ENCODE peak calls at places on chromosomes 7 and 10, in four cellular contexts. One of them, this sample, is unnamed.

GRCh38 chr7:143285806-143286521 is 1.2 kb downstream of the TMEM139 start:
- DNase-seq in NB4: no peak
- DNase-seq in HCT116: no peak
- DNase-seq in stomach: no peak
- DNase-seq in this sample: no peak

GRCh38 chr7:91800389-91800788 is 80.1 kb downstream of the MTERF1 start:
- DNase-seq in NB4: no peak
- DNase-seq in HCT116: no peak
- DNase-seq in stomach: no peak
- DNase-seq in this sample: no peak

GRCh38 chr7:122316467-122317394 is 12.2 kb upstream of the FEZF1 start:
- DNase-seq in NB4: no peak
- DNase-seq in HCT116: no peak
- DNase-seq in stomach: no peak
- DNase-seq in this sample: peak

GRCh38 chr10:101830322-101831168 is 12.3 kb upstream of the OGA start:
- DNase-seq in NB4: peak
- DNase-seq in HCT116: peak
- DNase-seq in stomach: peak
- DNase-seq in this sample: peak

GRCh38 chr7:36526720-36527548 is 137.3 kb downstream of the ANLN start:
- DNase-seq in NB4: peak
- DNase-seq in HCT116: peak
- DNase-seq in stomach: no peak
- DNase-seq in this sample: no peak

GRCh38 chr7:147771344-147771743 is 819.2 kb upstream of the C7orf33 start:
- DNase-seq in NB4: no peak
- DNase-seq in HCT116: no peak
- DNase-seq in stomach: no peak
- DNase-seq in this sample: no peak

GRCh38 chr10:27771231-27771630 is 25.6 kb upstream of the MKX start:
- DNase-seq in NB4: peak
- DNase-seq in HCT116: no peak
- DNase-seq in stomach: no peak
- DNase-seq in this sample: no peak

GRCh38 chr10:62230344-62231138 is 38.1 kb downstream of the RTKN2 start:
- DNase-seq in NB4: no peak
- DNase-seq in HCT116: no peak
- DNase-seq in stomach: no peak
- DNase-seq in this sample: no peak

GRCh38 chr10:14102056-14102455 is 228.7 kb downstream of the FRMD4A start:
- DNase-seq in NB4: no peak
- DNase-seq in HCT116: no peak
- DNase-seq in stomach: no peak
- DNase-seq in this sample: no peak

GRCh38 chr7:117010375-117011133 is 57.3 kb downstream of the ST7 start:
- DNase-seq in NB4: no peak
- DNase-seq in HCT116: no peak
- DNase-seq in stomach: no peak
- DNase-seq in this sample: no peak

GRCh38 chr7:157603005-157603404 is 266.2 kb downstream of the DNAJB6 start:
- DNase-seq in NB4: no peak
- DNase-seq in HCT116: no peak
- DNase-seq in stomach: no peak
- DNase-seq in this sample: no peak

GRCh38 chr10:86711957-86712708 is 43.8 kb downstream of the LDB3 start:
- DNase-seq in NB4: peak
- DNase-seq in HCT116: no peak
- DNase-seq in stomach: no peak
- DNase-seq in this sample: peak

GRCh38 chr7:103865442-103865841 is 124.0 kb downstream of the RELN start:
- DNase-seq in NB4: no peak
- DNase-seq in HCT116: no peak
- DNase-seq in stomach: no peak
- DNase-seq in this sample: no peak

DNA sequence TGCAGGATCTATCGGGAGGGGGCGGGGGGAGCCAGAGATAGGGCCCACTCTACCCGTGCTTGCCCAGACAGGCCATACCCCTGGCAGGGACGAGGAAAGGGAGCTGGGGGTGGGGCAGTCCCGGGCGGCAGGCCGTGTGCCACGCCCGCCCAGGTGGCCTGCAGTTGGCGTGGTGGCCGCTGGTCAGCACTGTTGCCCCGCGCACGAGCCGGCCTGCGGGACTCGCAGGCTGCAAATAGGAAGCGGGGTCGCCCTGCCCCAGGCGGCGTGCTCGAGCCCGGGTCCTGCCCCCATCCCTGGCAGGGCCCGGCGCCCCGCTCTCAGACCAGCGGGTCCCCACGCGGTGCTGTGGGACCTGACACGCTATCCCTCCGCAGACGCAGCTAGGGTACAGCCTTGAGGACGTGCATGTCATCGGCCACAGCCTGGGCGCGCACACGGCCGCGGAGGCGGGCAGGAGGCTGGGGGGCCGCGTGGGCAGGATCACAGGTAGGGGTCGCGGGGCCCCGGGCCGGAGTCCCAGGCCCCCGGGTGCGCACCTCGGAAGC is 6.7 kb downstream of the PNLIPRP2 start:
- DNase-seq in NB4: no peak
- DNase-seq in HCT116: peak
- DNase-seq in stomach: peak
- DNase-seq in this sample: no peak
- H3K4me3 ChIP-seq in NB4: no peak
- H3K4me3 ChIP-seq in HCT116: peak
- H3K4me3 ChIP-seq in stomach: peak
- H3K4me3 ChIP-seq in this sample: no peak

DNA sequence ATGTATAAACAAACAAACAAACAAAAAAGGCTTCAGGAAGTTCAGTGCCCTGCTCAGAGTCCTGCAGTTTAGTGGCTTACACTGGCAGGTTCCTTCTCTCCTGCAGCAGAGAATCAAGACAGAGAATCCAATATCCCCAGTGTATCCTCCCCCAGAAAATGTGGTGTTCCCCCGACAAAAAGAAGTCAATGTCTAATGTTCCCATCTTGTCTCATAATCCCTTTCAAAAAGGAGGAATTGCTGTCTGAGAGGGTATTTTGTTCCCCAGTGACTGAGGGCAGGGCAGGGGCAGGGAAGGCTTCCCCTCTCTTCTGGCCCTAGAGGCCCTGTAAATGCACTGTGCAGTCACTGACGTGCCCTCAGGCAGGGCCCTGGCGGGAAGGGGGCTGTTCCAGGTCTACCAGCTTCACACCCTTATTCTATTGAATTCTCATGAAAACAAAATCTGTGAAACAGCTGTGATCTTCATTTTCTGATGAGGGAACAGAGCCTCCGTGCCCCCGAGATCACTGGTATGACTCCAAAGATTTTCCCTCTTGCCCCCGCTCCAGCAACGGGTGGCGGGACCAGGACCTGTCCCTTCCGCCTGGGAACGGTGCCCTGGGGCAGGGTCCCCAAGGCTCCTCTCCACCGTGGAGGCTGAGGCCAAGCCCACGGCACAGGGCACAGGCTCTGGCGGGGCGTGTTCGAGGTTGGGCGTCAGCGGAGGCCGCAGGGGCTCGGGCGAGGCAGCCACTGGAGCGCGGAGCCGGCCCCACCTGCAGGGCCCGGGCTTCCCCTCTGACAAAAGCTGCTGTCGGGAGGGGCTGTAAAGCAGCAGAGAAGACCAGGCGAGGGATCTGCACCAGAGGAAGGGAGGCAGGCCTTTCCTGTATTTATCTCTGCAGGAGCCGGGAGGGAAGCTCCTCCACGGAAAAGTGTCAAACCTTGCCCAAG is 13.4 kb upstream of the WDFY4 start:
- DNase-seq in NB4: no peak
- DNase-seq in HCT116: no peak
- DNase-seq in stomach: no peak
- DNase-seq in this sample: no peak
- TF ChIP-seq POLR2A in NB4: no peak
- TF ChIP-seq POLR2A in HCT116: no peak
- TF ChIP-seq POLR2A in stomach: no peak
- TF ChIP-seq POLR2A in this sample: no peak

DNA sequence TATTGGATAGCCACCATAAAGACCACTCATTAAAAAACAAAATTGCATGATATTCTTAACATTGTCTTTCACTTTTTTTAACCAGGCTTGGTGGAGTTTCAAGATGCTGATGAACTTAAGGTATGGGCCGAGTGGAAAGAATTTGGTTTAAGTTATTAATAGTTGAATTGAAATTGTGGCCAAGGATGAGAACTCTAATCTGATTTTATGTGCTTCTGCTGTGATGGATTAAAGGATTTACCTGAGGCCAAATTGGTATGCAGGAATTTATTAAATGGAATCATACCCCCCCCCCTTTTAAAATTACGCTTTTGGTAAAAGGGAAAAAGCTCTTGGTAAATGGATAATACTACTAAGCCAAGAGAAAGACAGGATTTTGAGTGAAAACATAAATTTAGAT is 33.8 kb upstream of the TOMM7 start:
- DNase-seq in NB4: no peak
- DNase-seq in HCT116: no peak
- DNase-seq in stomach: no peak
- DNase-seq in this sample: no peak
- H3K4me3 ChIP-seq in NB4: peak
- H3K4me3 ChIP-seq in HCT116: peak
- H3K4me3 ChIP-seq in stomach: no peak
- H3K4me3 ChIP-seq in this sample: no peak

GRCh38 chr10:44958897-44959242 is 732 bp upstream of the RASSF4 start:
- DNase-seq in NB4: no peak
- DNase-seq in HCT116: no peak
- DNase-seq in stomach: no peak
- DNase-seq in this sample: no peak

GRCh38 chr10:44956717-44957706 is 2.6 kb upstream of the RASSF4 start:
- DNase-seq in NB4: no peak
- DNase-seq in HCT116: no peak
- DNase-seq in stomach: no peak
- DNase-seq in this sample: no peak

GRCh38 chr10:44960098-44960480 is 487 bp downstream of the RASSF4 start:
- DNase-seq in NB4: no peak
- DNase-seq in HCT116: no peak
- DNase-seq in stomach: no peak
- DNase-seq in this sample: no peak

GRCh38 chr10:44959243-44960097 is at the start of gene RASSF4:
- DNase-seq in NB4: peak
- DNase-seq in HCT116: peak
- DNase-seq in stomach: peak
- DNase-seq in this sample: peak

DNA sequence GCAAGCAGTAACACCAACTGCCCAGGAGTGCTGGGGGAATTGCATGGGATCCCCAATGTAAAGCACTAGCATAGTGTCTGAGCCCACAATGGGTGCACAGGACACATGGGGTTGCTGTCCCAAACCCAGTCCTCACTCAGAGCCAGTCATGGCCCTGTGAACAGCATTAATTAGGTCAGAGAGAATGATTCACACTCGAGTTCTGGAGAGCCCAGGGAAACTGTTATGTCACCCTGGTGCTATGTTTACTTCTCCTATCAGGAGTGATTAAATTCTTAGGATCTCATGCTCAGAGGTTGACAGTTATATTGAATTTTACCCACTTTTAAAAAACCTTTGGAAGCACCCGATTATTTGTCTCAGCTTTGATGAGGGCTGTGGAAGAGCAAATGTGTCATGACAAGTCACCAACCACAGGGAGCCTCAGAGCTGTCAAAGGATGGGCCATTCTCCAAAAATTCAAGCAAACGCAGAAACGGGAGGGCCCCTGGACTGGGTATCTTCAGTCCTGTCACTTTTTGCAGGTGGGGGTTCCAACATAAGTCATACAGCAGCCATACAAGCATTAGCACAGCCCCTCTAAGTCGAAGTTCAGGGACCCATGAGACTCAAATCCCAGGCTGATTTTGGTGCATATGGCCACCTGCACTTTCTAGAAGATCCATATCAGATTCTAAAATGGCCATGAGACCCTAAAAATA is 1.3 kb upstream of the RASSF4 start:
- DNase-seq in NB4: no peak
- DNase-seq in HCT116: no peak
- DNase-seq in stomach: no peak
- DNase-seq in this sample: no peak
- TF ChIP-seq POLR2A in NB4: no peak
- TF ChIP-seq POLR2A in HCT116: no peak
- TF ChIP-seq POLR2A in stomach: no peak
- TF ChIP-seq POLR2A in this sample: no peak